ENCODE peak calls at places on chromosomes 7 and 10, in eight cellular contexts. I, K, Z, U, M, X, B and A are unnamed samples.

GRCh38 chr10:49055231-49055850 is 60.0 kb downstream of the VSTM4 start:
- DNase-seq in K (no peak), X (no peak), B (no peak), M (no peak), U (peak; percentile 9), I (no peak), Z (no peak), A (no peak)

GRCh38 chr10:50622497-50623298 is 1.1 kb downstream of the SGMS1 start:
- DNase-seq in K (no peak), M (peak; percentile 67), I (peak; percentile 24), B (peak; percentile 51), U (peak; percentile 53), Z (peak; percentile 15), X (peak; percentile 49), A (no peak)

GRCh38 chr7:99679032-99679399 is 780 bp downstream of the CYP3A5 start:
- DNase-seq in I (no peak), B (no peak), M (no peak), Z (no peak), X (peak; percentile 32), U (no peak), K (peak; percentile 76), A (no peak)

GRCh38 chr10:8473205-8473604 is 418.7 kb downstream of the GATA3 start:
- DNase-seq in Z (no peak), X (no peak), U (peak; percentile 43), K (no peak), B (no peak), M (no peak), I (no peak), A (no peak)

GRCh38 chr7:79410345-79410744 is 43.1 kb downstream of the MAGI2 start:
- DNase-seq in Z (no peak), B (no peak), I (no peak), M (no peak), U (no peak), K (no peak), X (no peak), A (no peak)

GRCh38 chr7:100483728-100484635 is at the start of gene NYAP1:
- DNase-seq in I (peak; percentile 57), Z (peak; percentile 55), M (peak; percentile 82), U (peak; percentile 64), K (no peak), X (peak; percentile 53), B (peak; percentile 66), A (peak; percentile 72)

GRCh38 chr7:100444311-100445278 is 8.3 kb upstream of the PPP1R35 start:
- DNase-seq in K (no peak), U (peak; percentile 72), B (no peak), I (no peak), Z (no peak), M (no peak), X (no peak), A (no peak)

GRCh38 chr10:44362866-44363711 is 21.8 kb downstream of the CXCL12 start:
- DNase-seq in B (no peak), Z (no peak), M (no peak), X (no peak), I (no peak), K (no peak), U (no peak), A (no peak)

GRCh38 chr10:77591238-77591880 is 46.2 kb downstream of the KCNMA1 start:
- DNase-seq in K (no peak), I (no peak), B (no peak), X (no peak), Z (no peak), M (no peak), U (no peak), A (no peak)

GRCh38 chr7:86788948-86789347 is 145.2 kb downstream of the GRM3 start:
- DNase-seq in M (no peak), B (no peak), U (no peak), I (no peak), X (no peak), Z (no peak), K (no peak), A (no peak)

GRCh38 chr10:26455567-26456315 is 17.6 kb downstream of the APBB1IP start:
- DNase-seq in K (no peak), M (no peak), I (no peak), X (no peak), B (no peak), Z (no peak), U (no peak), A (no peak)

GRCh38 chr7:2523941-2524807 is 4.6 kb downstream of the LFNG start:
- DNase-seq in K (peak; percentile 97), X (peak; percentile 97), U (peak; percentile 58), M (peak; percentile 98), I (peak; percentile 91), Z (no peak), B (peak; percentile 89), A (peak; percentile 81)

GRCh38 chr10:120403109-120403508 is 53.9 kb upstream of the PLPP4 start:
- DNase-seq in B (no peak), I (no peak), K (no peak), X (no peak), U (no peak), Z (no peak), M (no peak), A (no peak)

GRCh38 chr7:15832996-15833395 is 146.5 kb upstream of the MEOX2 start:
- DNase-seq in K (peak; percentile 18), I (no peak), B (no peak), Z (no peak), X (no peak), U (peak; percentile 52), M (no peak), A (no peak)

GRCh38 chr7:94701555-94701973 is 45.6 kb upstream of the SGCE start:
- DNase-seq in K (peak; percentile 77), Z (no peak), B (no peak), U (peak; percentile 90), I (peak; percentile 50), M (peak; percentile 56), X (no peak), A (no peak)

GRCh38 chr10:132726951-132727350 is 59.0 kb downstream of the NKX6-2 start:
- DNase-seq in K (no peak), M (no peak), U (no peak), X (no peak), B (no peak), I (no peak), Z (no peak), A (no peak)

GRCh38 chr7:68938151-68938550 is 660.1 kb upstream of the AUTS2 start:
- DNase-seq in K (no peak), Z (no peak), X (no peak), I (no peak), B (no peak), U (no peak), M (no peak), A (peak; percentile 16)

GRCh38 chr7:4163565-4164203 is 518.4 kb upstream of the FOXK1 start:
- DNase-seq in I (no peak), M (no peak), X (no peak), K (no peak), B (no peak), Z (no peak), U (no peak), A (no peak)

GRCh38 chr10:54854389-54854788 is 53.4 kb upstream of the PCDH15 start:
- DNase-seq in M (peak; percentile 5), I (no peak), B (no peak), X (no peak), U (no peak), K (no peak), Z (no peak), A (no peak)

GRCh38 chr10:88730864-88731263 is 24.8 kb downstream of the LIPK start:
- DNase-seq in Z (no peak), M (no peak), K (no peak), B (no peak), U (no peak), I (no peak), X (no peak), A (no peak)

DNA sequence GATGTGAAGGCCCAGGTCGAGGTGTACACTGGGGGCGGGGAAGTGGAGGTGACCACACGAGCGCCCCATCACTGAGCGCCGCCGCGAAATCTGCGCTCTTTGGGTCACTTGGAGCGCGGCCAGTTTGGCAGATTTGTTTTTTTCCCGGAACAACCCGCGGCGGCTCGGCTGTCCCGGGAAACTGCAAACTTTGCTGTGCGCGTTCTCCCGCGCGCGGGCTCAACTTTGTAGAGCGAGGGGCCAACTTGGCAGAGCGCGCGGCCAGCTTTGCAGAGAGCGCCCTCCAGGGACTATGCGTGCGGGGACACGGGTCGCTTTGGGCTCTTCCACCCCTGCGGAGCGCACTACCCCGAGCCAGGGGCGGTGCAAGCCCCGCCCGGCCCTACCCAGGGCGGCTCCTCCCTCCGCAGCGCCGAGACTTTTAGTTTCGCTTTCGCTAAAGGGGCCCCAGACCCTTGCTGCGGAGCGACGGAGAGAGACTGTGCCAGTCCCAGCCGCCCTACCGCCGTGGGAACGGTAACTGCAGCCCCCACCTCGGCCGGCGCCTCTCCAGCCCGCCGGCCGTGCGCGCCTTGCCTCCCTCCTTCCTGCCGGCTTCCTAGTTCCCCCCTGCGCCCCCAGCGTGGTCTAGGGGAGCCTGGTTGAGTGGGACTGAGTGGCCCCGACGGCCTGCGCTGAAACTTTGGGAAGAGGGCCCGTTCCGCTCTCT is at the start of gene CASP7:
- DNase-seq in Z (peak; percentile 65), X (peak; percentile 81), B (peak; percentile 73), K (peak; percentile 52), M (peak; percentile 96), U (peak; percentile 80), I (peak; percentile 82), A (peak; percentile 55)
- H3K27ac ChIP-seq in Z (peak within 1 kb of the TSS; percentile 59), X (peak within 1 kb of the TSS; percentile 99), B (peak within 1 kb of the TSS; percentile 88), K (peak within 1 kb of the TSS; percentile 23), M (peak within 1 kb of the TSS; percentile 72), U (peak within 1 kb of the TSS; percentile 59), I (peak within 1 kb of the TSS; percentile 85), A (peak within 1 kb of the TSS; percentile 98)

GRCh38 chr7:22859676-22860290 is 37.1 kb upstream of the TOMM7 start:
- DNase-seq in K (no peak), M (no peak), U (peak; percentile 62), X (no peak), I (no peak), B (no peak), Z (no peak), A (no peak)
- H3K27ac ChIP-seq in K (peak overlapping the region; percentile 25), M (no peak overlapping the region), U (no peak overlapping the region), X (peak overlapping the region; percentile 78), I (no peak overlapping the region), B (no peak overlapping the region), Z (no peak overlapping the region), A (no peak overlapping the region)

DNA sequence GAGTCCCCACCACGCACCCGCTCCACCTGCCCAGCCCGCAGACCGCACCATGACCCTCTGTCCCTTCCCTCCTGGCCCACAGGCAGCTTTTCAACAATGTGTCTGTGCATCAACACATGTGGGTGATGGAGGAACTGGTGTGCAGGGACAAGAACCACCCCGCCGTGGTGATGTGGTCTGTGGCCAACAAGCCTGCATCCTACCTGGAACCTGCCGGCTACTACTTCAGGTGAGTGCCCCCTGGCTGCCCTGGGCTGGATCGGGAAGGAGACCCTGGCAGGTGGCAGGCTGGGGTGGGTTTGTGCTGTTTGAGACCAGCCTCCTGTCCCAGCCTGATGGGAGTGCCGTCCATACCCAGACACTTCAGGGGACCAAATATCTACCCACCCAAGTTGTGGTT is 69.6 kb downstream of the ZNF727 start:
- DNase-seq in U (no peak), Z (no peak), I (no peak), X (no peak), K (no peak), M (no peak), B (no peak), A (no peak)
- H3K27ac ChIP-seq in U (no peak overlapping the region), Z (no peak overlapping the region), I (no peak overlapping the region), X (no peak overlapping the region), K (no peak overlapping the region), M (no peak overlapping the region), B (no peak overlapping the region), A (no peak overlapping the region)

DNA sequence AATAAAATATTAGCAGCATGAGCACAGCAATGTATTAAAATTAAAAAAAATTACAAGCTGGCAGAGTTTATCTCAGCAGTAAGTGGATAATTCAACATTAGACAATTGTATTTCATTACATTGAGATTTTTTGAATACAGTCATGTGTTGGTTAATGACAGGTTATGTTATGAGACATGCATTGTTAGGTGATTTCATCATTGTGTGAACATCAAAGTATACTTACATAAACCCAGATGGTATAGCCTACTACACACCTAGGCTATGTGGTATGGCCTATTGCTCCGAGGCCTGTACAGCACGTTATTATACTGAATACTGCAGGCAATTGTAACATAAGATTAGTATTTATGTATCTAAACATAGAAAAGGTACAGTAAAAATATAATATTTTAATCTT is 29.7 kb downstream of the CCDC6 start:
- DNase-seq in M (no peak), I (no peak), U (no peak), K (no peak), X (no peak), B (no peak), Z (no peak), A (no peak)
- H3K27ac ChIP-seq in M (no peak overlapping the region), I (no peak overlapping the region), U (no peak overlapping the region), K (no peak overlapping the region), X (no peak overlapping the region), B (no peak overlapping the region), Z (no peak overlapping the region), A (peak overlapping the region; percentile 38)